ENCODE peak calls at places on chromosomes 12 and 14, in five cellular contexts. Y, U, R, I and A are unnamed samples.

GRCh38 chr12:106767954-106768501 is 6.5 kb upstream of the RIC8B start:
- DNase-seq in I (no peak), Y (peak), U (peak), R (no peak), A (peak)

GRCh38 chr14:74620497-74620921 is 8.5 kb upstream of the LTBP2 start:
- DNase-seq in Y (peak), U (peak), R (no peak), I (peak), A (peak)

GRCh38 chr12:25025951-25026490 is 77.1 kb upstream of the BCAT1 start:
- DNase-seq in U (no peak), Y (no peak), I (no peak), R (no peak), A (no peak)

GRCh38 chr12:64193045-64193444 is 29.1 kb downstream of the KICS2 start:
- DNase-seq in I (no peak), U (no peak), Y (no peak), R (no peak), A (no peak)

GRCh38 chr14:91374897-91375747 is 42.5 kb downstream of the CCDC88C start:
- DNase-seq in I (no peak), R (no peak), U (no peak), Y (no peak), A (no peak)

GRCh38 chr12:131117438-131118245 is 163.9 kb downstream of the ADGRD1 start:
- DNase-seq in R (no peak), Y (no peak), U (no peak), I (no peak), A (no peak)

GRCh38 chr12:77893918-77894317 is 63.2 kb downstream of the NAV3 start:
- DNase-seq in Y (peak), R (no peak), U (peak), I (peak), A (no peak)

GRCh38 chr12:81723361-81723760 is 35.8 kb downstream of the PPFIA2 start:
- DNase-seq in U (no peak), Y (no peak), I (no peak), R (no peak), A (no peak)

GRCh38 chr12:18400186-18400585 is 138.9 kb downstream of the PIK3C2G start:
- DNase-seq in I (no peak), R (no peak), Y (peak), U (peak), A (no peak)

GRCh38 chr14:100451264-100451663 is 128.1 kb downstream of the SLC25A47 start:
- DNase-seq in R (no peak), I (no peak), U (no peak), Y (no peak), A (no peak)

GRCh38 chr12:59283012-59283411 is 312.8 kb upstream of the SLC16A7 start:
- DNase-seq in Y (no peak), U (no peak), I (no peak), R (no peak), A (no peak)

GRCh38 chr12:121513464-121514183 is 67.2 kb downstream of the KDM2B start:
- DNase-seq in I (peak), U (no peak), R (no peak), Y (no peak), A (no peak)

GRCh38 chr14:28294834-28295440 is 471.6 kb upstream of the FOXG1 start:
- DNase-seq in U (peak), Y (no peak), R (no peak), I (peak), A (no peak)

GRCh38 chr12:14317362-14318146 is 47.9 kb upstream of the ATF7IP start:
- DNase-seq in I (no peak), U (no peak), Y (no peak), R (no peak), A (no peak)

GRCh38 chr12:45170456-45171042 is 45.3 kb upstream of the ANO6 start:
- DNase-seq in U (peak), Y (peak), I (peak), R (peak), A (peak)

GRCh38 chr12:131311764-131312163 is 358.1 kb downstream of the ADGRD1 start:
- DNase-seq in U (no peak), I (no peak), Y (no peak), R (no peak), A (no peak)

DNA sequence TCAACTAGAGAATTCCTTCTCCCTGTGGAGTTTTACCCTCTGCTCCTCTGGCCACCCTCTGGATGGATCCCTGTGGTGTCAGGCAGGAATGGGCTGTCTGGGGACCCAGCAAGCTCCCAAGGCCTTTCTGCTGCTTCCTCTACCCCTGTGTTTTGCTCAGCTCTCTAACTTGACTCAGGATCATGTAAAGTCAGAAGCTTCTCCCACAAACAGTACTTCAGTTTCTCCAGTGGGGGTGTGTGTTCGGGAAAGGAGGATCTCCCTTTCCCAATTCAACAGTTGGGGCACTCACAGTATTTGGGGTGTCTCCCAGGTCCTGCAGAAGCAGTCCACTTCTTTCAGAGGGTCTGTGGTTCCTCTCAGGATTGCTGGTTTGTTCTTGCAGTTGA is 162.4 kb upstream of the NUDT4 start:
- DNase-seq in I (no peak), R (no peak), U (no peak), Y (no peak), A (no peak)
- H3K4me3 ChIP-seq in I (no peak), R (no peak), U (no peak), Y (no peak), A (no peak)

GRCh38 chr12:11967356-11968040 is 103.2 kb upstream of the BCL2L14 start:
- DNase-seq in R (no peak), I (peak), Y (no peak), U (no peak), A (no peak)

GRCh38 chr12:11968516-11968915 is 102.2 kb upstream of the BCL2L14 start:
- DNase-seq in U (no peak), R (no peak), Y (no peak), I (no peak), A (peak)

GRCh38 chr12:11968041-11968383 is 102.7 kb upstream of the BCL2L14 start:
- DNase-seq in U (no peak), Y (no peak), R (no peak), I (no peak), A (peak)

GRCh38 chr12:11970155-11970520 is 100.6 kb upstream of the BCL2L14 start:
- DNase-seq in R (no peak), U (no peak), I (no peak), Y (no peak), A (no peak)

GRCh38 chr12:11969437-11970154 is 101.1 kb upstream of the BCL2L14 start:
- DNase-seq in U (no peak), R (no peak), Y (no peak), I (no peak), A (peak)
- H3K4me3 ChIP-seq in U (no peak), R (no peak), Y (no peak), I (no peak), A (no peak)

GRCh38 chr12:123267991-123268843 is 3.4 kb downstream of the CDK2AP1 start:
- DNase-seq in U (no peak), Y (no peak), I (no peak), R (peak), A (no peak)
- H3K4me3 ChIP-seq in U (no peak), Y (peak), I (no peak), R (peak), A (no peak)

DNA sequence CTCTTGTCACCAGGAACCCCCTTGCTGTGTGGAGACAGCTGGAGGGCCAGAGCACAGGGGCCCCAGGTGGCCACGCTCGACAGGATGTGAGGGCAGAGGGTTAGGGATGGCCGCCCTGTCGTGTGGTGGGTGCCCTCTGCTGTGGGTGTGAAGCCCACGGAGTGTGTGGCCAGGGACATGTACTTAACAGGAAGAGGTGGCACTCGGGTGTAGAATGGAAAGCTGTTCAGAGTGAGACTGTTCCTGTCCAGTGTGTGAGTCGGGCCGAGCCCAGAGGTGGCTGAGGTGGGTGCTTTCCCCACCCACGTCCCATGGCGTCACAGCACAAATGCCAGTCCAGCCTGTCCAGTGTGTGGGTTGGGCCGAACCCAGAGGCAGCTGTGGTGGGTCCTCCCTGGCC is 47.1 kb downstream of the FBRSL1 start:
- DNase-seq in R (no peak), Y (no peak), U (no peak), I (no peak), A (no peak)
- H3K4me3 ChIP-seq in R (no peak), Y (no peak), U (no peak), I (no peak), A (no peak)

DNA sequence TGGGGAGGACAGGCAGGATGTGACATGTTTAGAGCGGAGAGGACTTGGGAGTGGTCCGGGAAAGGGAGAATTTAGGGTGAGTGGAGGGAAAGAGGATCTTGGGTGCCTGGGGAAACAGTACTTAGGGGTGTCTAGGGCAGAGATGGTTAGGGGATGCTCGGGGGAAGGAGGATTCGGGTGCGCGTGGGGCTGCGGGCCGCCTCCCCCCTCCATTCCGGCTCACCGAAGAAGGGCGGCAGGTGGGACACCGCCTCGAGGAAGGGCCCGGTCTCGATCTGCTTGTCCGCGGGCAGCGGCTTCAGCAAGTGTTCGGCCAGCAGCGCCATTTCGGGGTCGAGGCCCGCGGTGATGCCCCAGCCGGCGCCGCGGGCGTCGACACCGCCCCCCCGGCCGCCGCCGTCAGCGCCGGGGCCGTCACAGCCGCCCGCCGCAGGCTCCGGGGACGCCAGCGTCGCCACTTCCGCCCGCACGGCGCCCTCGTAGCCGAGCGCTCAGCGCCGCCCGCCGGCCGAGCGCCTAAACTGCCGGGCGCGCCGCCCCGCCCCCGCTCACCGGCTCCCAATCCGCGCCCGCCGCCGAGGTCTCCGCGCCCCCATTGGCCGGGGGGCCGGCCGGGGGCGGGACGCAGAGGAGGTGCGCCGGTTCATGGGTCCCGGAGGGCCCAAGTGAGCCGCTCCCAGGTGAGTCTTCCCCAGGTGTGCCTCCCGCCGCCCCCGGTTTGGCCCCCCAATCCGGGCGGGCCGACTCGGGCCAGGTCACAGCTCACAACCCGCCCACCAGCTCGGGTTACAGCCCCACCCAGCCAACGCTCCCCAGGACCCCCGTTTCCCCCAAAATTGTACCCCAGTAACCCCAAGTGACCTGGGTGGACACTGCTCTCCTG is at the start of gene GLTP:
- DNase-seq in I (peak), R (peak), Y (peak), U (peak), A (peak)
- H3K4me3 ChIP-seq in I (peak), R (peak), Y (peak), U (peak), A (peak)

DNA sequence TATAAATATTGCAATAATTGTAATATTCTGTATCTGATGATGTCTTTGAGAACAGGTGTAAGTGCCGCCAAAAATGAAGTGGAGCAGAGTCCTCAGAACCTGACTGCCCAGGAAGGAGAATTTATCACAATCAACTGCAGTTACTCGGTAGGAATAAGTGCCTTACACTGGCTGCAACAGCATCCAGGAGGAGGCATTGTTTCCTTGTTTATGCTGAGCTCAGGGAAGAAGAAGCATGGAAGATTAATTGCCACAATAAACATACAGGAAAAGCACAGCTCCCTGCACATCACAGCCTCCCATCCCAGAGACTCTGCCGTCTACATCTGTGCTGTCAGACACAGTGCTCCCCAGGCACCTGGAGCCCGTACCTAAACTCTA is 268.7 kb downstream of the DAD1 start:
- DNase-seq in R (no peak), Y (no peak), I (peak), U (no peak), A (no peak)
- H3K4me3 ChIP-seq in R (no peak), Y (no peak), I (no peak), U (no peak), A (no peak)

DNA sequence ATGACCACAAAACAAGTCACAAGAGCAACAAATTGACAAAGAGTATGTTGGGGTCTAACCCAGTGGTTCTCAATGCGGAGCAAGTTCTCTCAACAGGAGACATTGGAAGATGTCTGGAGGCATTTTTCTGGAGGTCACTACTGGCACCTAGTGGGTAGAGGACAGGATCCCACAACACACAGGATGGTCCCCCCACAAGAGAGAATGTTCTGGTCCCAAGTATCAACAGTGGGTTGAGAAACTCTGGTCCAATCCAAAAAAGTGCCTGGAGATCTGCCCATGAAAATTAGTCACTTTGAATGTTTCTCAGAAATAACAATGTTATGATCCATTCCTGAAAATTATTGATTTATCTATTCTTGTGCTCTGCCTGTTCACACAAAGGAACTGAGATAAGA is 3.3 kb downstream of the SSH1 start:
- DNase-seq in U (peak), R (no peak), I (peak), Y (peak), A (no peak)
- H3K4me3 ChIP-seq in U (peak), R (peak), I (peak), Y (peak), A (no peak)